ENCODE peak calls at places on chromosome 17, in eight cellular contexts. R, D, M, N, H, F, E and I are unnamed samples.

GRCh38 chr17:1830288-1830687 is 483 bp downstream of the RPA1 start:
- DNase-seq in R (no peak), D (no peak), F (no peak), E (no peak), N (peak; percentile 18), M (peak; percentile 37), H (no peak), I (peak; percentile 50)

GRCh38 chr17:82031303-82031884 is at the start of gene RAC3:
- DNase-seq in N (peak; percentile 67), D (no peak), R (no peak), H (no peak), F (no peak), E (no peak), M (peak; percentile 84), I (peak; percentile 72)

GRCh38 chr17:8068736-8069586 is 18.6 kb downstream of the ALOX12B start:
- DNase-seq in H (no peak), N (no peak), D (no peak), F (no peak), R (no peak), M (no peak), E (no peak), I (no peak)

GRCh38 chr17:14918540-14918939 is 346.6 kb downstream of the PMP22 start:
- DNase-seq in F (no peak), E (no peak), D (no peak), H (no peak), R (no peak), N (peak; percentile 32), M (no peak), I (no peak)

GRCh38 chr17:78855561-78856165 is 15.0 kb upstream of the USP36 start:
- DNase-seq in D (no peak), R (no peak), F (no peak), M (no peak), N (no peak), E (no peak), H (no peak), I (no peak)

GRCh38 chr17:48998557-48999440 is 1.6 kb downstream of the IGF2BP1 start:
- DNase-seq in H (no peak), F (no peak), M (no peak), D (no peak), N (peak; percentile 48), E (no peak), R (no peak), I (peak; percentile 72)

GRCh38 chr17:74042241-74042640 is 161.2 kb upstream of the RPL38 start:
- DNase-seq in E (no peak), F (no peak), D (no peak), R (no peak), N (no peak), M (no peak), H (no peak), I (no peak)

GRCh38 chr17:9905902-9906301 is 831 bp upstream of the RCVRN start:
- DNase-seq in H (no peak), N (peak; percentile 55), M (no peak), F (no peak), E (no peak), D (peak; percentile 67), R (no peak), I (peak; percentile 66)

GRCh38 chr17:50161911-50162288 is 3.9 kb upstream of the SGCA start:
- DNase-seq in E (no peak), F (no peak), R (no peak), N (no peak), M (no peak), H (no peak), D (no peak), I (no peak)